ENCODE peak calls at places on chromosomes 1 and 21, in seven cellular contexts. P is GM06990, D is tibial nerve, W is psoas muscle, L is brain microvascular endothelial cell, O is cardiac muscle cell, A is Panc1. R is an unnamed sample.

GRCh38 chr21:31514598-31514997 is 144.9 kb upstream of the SOD1 start:
- DNase-seq in P (no peak), D (peak; percentile 28), W (no peak), L (peak; percentile 15), O (peak; percentile 20), A (no peak), R (no peak)

GRCh38 chr1:92705456-92705855 is 79.5 kb downstream of the EVI5 start:
- DNase-seq in P (no peak), D (no peak), W (no peak), L (no peak), O (no peak), A (no peak), R (no peak)

GRCh38 chr1:22484741-22485140 is 33.1 kb downstream of the ZBTB40 start:
- DNase-seq in P (no peak), D (no peak), W (no peak), L (no peak), O (no peak), A (no peak), R (no peak)

GRCh38 chr1:28104866-28105467 is 16.6 kb upstream of the EYA3 start:
- DNase-seq in P (no peak), D (no peak), W (no peak), L (peak; percentile 74), O (peak; percentile 29), A (no peak), R (no peak)

GRCh38 chr1:223628233-223628632 is 37.3 kb downstream of the CAPN8 start:
- DNase-seq in P (peak; percentile 11), D (no peak), W (peak; percentile 42), L (no peak), O (peak; percentile 74), A (no peak), R (no peak)

GRCh38 chr1:180916771-180917170 is 4.1 kb downstream of the KIAA1614 start:
- DNase-seq in P (no peak), D (no peak), W (no peak), L (no peak), O (no peak), A (no peak), R (no peak)

GRCh38 chr1:225825078-225825477 is 15.2 kb downstream of the EPHX1 start:
- DNase-seq in P (no peak), D (no peak), W (no peak), L (no peak), O (no peak), A (no peak), R (no peak)

GRCh38 chr21:43922949-43923348 is 57.9 kb downstream of the AGPAT3 start:
- DNase-seq in P (no peak), D (no peak), W (no peak), L (no peak), O (no peak), A (no peak), R (no peak)

GRCh38 chr1:22662318-22662717 is 9.3 kb downstream of the C1QB start:
- DNase-seq in P (no peak), D (peak; percentile 21), W (no peak), L (peak; percentile 1), O (peak; percentile 32), A (no peak), R (no peak)

GRCh38 chr1:200550367-200550766 is 70.2 kb downstream of the KIF14 start:
- DNase-seq in P (no peak), D (no peak), W (no peak), L (no peak), O (no peak), A (no peak), R (no peak)

GRCh38 chr1:200558866-200559459 is 61.6 kb downstream of the KIF14 start:
- DNase-seq in P (peak; percentile 22), D (peak; percentile 29), W (no peak), L (peak; percentile 61), O (peak; percentile 56), A (peak; percentile 38), R (no peak)

GRCh38 chr1:200561856-200562214 is 58.7 kb downstream of the KIF14 start:
- DNase-seq in P (no peak), D (no peak), W (no peak), L (no peak), O (no peak), A (no peak), R (no peak)

DNA sequence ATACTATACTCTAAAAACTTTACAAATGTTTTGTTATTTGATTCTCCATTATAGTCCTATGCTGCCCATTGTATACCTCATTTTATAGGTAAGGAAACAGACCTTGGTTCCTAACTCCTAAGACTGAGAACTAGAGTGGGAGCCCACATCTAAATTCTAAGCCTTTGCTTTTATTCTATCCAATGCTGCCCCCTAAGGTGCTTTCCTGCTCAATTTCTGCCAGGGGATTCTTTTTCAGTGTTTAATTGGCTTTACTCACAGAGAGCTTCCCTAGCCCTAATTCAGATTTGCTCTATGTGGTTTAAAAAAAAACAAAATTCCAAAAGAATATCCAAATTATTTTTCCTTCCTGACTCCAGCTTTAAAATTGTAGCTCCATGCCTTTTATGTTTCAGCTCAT is 64.5 kb downstream of the KIF14 start:
- DNase-seq in P (no peak), D (no peak), W (no peak), L (no peak), O (no peak), A (no peak), R (no peak)
- TF ChIP-seq CTCF in P (peak; percentile 25), D (no peak), W (no peak), L (peak; percentile 50), O (peak; percentile 13), A (no peak), R (no peak)

DNA sequence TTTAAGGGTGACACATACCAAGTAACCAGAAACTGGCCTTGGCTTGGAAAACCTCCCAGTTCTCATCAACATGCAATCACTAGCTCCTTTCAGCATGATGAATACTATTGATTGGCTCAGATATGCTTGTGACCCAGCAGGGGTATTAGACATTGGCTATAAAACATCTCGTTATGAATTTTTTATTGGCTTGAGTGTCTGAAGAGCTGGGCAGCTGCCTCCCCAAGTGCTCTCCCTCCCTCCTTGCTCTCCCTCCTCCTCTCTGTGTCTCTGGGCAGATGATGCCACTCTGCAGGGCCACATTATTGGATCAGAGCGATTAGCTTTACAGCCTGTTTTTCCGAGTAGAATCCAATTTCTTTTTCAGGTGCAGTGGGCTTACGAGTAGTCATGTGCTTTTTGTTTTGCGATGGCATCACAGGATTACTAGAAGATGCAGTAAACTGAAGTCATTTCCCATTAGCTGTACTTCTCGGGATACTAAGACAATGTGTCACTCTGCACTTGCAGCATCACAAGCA is 79.3 kb upstream of the ATF3 start:
- DNase-seq in P (no peak), D (no peak), W (no peak), L (no peak), O (no peak), A (no peak), R (no peak)
- H3K36me3 ChIP-seq in P (no peaks in the 10 kb centered on the region), D (no peaks in the 10 kb centered on the region), W (no peaks in the 10 kb centered on the region), L (no peaks in the 10 kb centered on the region), O (no peaks in the 10 kb centered on the region), A (no peaks in the 10 kb centered on the region), R (no peaks in the 10 kb centered on the region)

GRCh38 chr21:23968722-23969647 is 1638.3 kb downstream of the MRPL39 start:
- DNase-seq in P (peak; percentile 6), D (peak; percentile 61), W (no peak), L (peak; percentile 18), O (peak; percentile 71), A (peak; percentile 57), R (peak; percentile 88)
- TF ChIP-seq CTCF in P (peak; percentile 45), D (peak; percentile 29), W (no peak), L (peak; percentile 70), O (peak; percentile 10), A (peak; percentile 72), R (peak; percentile 82)

GRCh38 chr1:153639280-153639679 is 5.4 kb downstream of the CHTOP start:
- DNase-seq in P (no peak), D (no peak), W (no peak), L (no peak), O (no peak), A (no peak), R (no peak)

GRCh38 chr1:153636312-153636711 is 2.4 kb downstream of the CHTOP start:
- DNase-seq in P (no peak), D (no peak), W (no peak), L (no peak), O (no peak), A (no peak), R (no peak)

GRCh38 chr1:153635872-153636271 is 2.0 kb downstream of the CHTOP start:
- DNase-seq in P (no peak), D (no peak), W (no peak), L (no peak), O (no peak), A (no peak), R (no peak)

GRCh38 chr1:153640873-153641272 is 7.0 kb downstream of the CHTOP start:
- DNase-seq in P (no peak), D (no peak), W (no peak), L (no peak), O (no peak), A (no peak), R (no peak)

DNA sequence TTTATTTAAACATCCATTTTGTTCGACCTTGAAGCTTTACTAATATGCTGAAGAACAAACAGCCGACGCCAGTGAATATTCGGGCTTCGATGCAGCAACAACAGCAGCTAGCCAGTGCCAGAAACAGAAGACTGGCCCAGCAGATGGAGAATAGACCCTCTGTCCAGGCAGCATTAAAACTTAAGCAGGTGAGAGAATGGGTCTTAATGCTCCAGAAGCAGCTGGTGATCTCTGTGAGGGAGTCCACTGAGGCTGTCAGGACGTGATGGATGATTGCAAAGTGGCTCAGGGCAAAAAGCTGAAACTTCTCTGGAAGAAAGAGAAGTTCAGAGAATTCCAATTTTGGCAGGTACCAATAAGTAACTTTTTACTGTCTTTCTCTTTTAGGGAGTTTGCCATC is 4.4 kb downstream of the CHTOP start:
- DNase-seq in P (no peak), D (no peak), W (no peak), L (no peak), O (no peak), A (no peak), R (no peak)
- H3K36me3 ChIP-seq in P (peaks cover 31% of the 10 kb centered on the region), D (peaks cover 32% of the 10 kb centered on the region), W (peaks cover 22% of the 10 kb centered on the region), L (peaks cover 68% of the 10 kb centered on the region), O (peaks cover 64% of the 10 kb centered on the region), A (peaks cover 48% of the 10 kb centered on the region), R (peaks cover 72% of the 10 kb centered on the region)

R was measured in spleen.